ENCODE peak calls at places on chromosomes 3 and 15, in seven cellular contexts. B, C, E, L, O, J and Z are unnamed samples.

GRCh38 chr3:32062950-32063582 is 43.4 kb upstream of the GPD1L start:
- DNase-seq in B (no peak), C (no peak), E (no peak), L (no peak), O (no peak), J (no peak), Z (no peak)

GRCh38 chr15:53808058-53808703 is 48.7 kb upstream of the WDR72 start:
- DNase-seq in B (no peak), C (no peak), E (no peak), L (no peak), O (no peak), J (peak), Z (peak)

GRCh38 chr3:168884353-168884903 is 779.1 kb downstream of the MECOM start:
- DNase-seq in B (no peak), C (peak), E (peak), L (no peak), O (no peak), J (no peak), Z (no peak)

GRCh38 chr3:20391628-20392027 is 205.6 kb upstream of the SGO1 start:
- DNase-seq in B (no peak), C (no peak), E (no peak), L (no peak), O (no peak), J (no peak), Z (no peak)

GRCh38 chr3:10757821-10758130 is 58.3 kb upstream of the SLC6A11 start:
- DNase-seq in B (no peak), C (no peak), E (no peak), L (no peak), O (no peak), J (no peak), Z (no peak)

GRCh38 chr3:14861451-14862302 is 42.9 kb downstream of the FGD5 start:
- DNase-seq in B (no peak), C (no peak), E (no peak), L (no peak), O (no peak), J (no peak), Z (no peak)

GRCh38 chr15:73941044-73941443 is 14.8 kb downstream of the LOXL1 start:
- DNase-seq in B (no peak), C (no peak), E (no peak), L (peak), O (no peak), J (no peak), Z (no peak)

GRCh38 chr3:98893740-98894139 is 7.8 kb downstream of the DCBLD2 start:
- DNase-seq in B (no peak), C (no peak), E (no peak), L (no peak), O (no peak), J (no peak), Z (no peak)

GRCh38 chr3:31263897-31264296 is 268.8 kb upstream of the STT3B start:
- DNase-seq in B (no peak), C (no peak), E (no peak), L (no peak), O (no peak), J (no peak), Z (no peak)

GRCh38 chr15:37095993-37096877 is 4.1 kb downstream of the MEIS2 start:
- DNase-seq in B (no peak), C (no peak), E (no peak), L (no peak), O (peak), J (no peak), Z (no peak)

GRCh38 chr3:15634671-15635661 is 33.4 kb downstream of the BTD start:
- DNase-seq in B (no peak), C (no peak), E (no peak), L (peak), O (no peak), J (no peak), Z (no peak)

GRCh38 chr3:52090131-52090548 is 33.8 kb upstream of the DUSP7 start:
- DNase-seq in B (peak), C (no peak), E (peak), L (peak), O (no peak), J (no peak), Z (no peak)

GRCh38 chr3:112653881-112654300 is 12.9 kb upstream of the CCDC80 start:
- DNase-seq in B (no peak), C (no peak), E (no peak), L (peak), O (no peak), J (no peak), Z (no peak)

GRCh38 chr3:29420106-29420505 is 139.2 kb downstream of the RBMS3 start:
- DNase-seq in B (no peak), C (no peak), E (no peak), L (no peak), O (no peak), J (no peak), Z (no peak)

GRCh38 chr3:197554562-197555280 is 1.0 kb downstream of the BDH1 start:
- DNase-seq in B (peak), C (peak), E (peak), L (peak), O (peak), J (peak), Z (peak)

GRCh38 chr3:141384157-141384556 is 15.9 kb downstream of the ZBTB38 start:
- DNase-seq in B (no peak), C (no peak), E (no peak), L (no peak), O (no peak), J (peak), Z (no peak)

GRCh38 chr3:152738656-152739055 is 96.3 kb upstream of the P2RY1 start:
- DNase-seq in B (no peak), C (no peak), E (no peak), L (no peak), O (no peak), J (peak), Z (no peak)

DNA sequence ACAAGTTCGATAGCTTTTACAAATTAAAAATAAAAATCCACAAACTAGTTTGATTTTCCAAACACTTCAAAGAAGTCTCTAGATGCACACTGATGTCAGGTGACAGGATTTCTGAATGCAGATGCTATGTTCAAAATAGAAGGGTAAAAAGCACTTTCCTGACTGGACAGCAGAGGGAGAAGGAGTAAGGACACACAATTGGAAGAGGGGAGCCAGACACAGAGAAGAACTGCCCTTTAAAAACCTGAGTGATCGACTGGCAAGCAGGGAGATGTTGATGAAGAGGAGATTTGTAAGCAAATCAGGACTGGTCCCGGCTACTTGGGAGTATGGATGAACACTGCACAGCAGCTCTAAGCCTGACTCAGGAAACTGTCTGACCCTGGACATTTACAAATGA is 612.8 kb downstream of the MAGI1 start:
- DNase-seq in B (no peak), C (no peak), E (no peak), L (no peak), O (peak), J (no peak), Z (no peak)
- TF ChIP-seq CTCF in B (no peak), C (no peak), E (no peak), L (peak), O (no peak), J (no peak), Z (no peak)

GRCh38 chr15:39444729-39445470 is 136.0 kb upstream of the THBS1 start:
- DNase-seq in B (no peak), C (no peak), E (no peak), L (no peak), O (no peak), J (no peak), Z (no peak)
- TF ChIP-seq CTCF in B (no peak), C (no peak), E (no peak), L (no peak), O (no peak), J (no peak), Z (no peak)

DNA sequence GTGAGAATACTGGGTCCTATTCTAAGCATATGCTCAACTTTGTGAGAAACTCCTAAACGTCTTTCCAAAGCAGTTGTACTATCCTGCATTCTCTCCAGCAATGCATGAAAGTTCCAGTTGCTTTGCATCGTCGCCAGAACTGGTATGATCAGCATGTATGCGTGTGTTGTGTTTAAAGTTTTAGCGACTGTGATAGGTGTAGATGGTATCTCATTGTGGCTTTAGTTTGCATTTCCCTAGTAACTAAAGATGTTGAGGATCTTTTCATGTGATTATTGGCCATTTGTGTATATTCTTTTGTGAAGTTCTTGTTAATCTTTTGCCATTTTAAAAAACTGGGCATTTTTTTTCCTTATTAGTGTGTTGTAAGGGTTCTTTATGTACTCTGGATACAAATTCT is 115.1 kb downstream of the SPATA16 start:
- DNase-seq in B (no peak), C (no peak), E (no peak), L (no peak), O (no peak), J (no peak), Z (no peak)
- TF ChIP-seq CTCF in B (no peak), C (no peak), E (no peak), L (no peak), O (no peak), J (no peak), Z (no peak)

GRCh38 chr3:46935989-46936620 is 40.4 kb downstream of the CCDC12 start:
- DNase-seq in B (no peak), C (no peak), E (no peak), L (no peak), O (no peak), J (no peak), Z (no peak)

GRCh38 chr3:46936733-46937250 is 39.8 kb downstream of the CCDC12 start:
- DNase-seq in B (no peak), C (no peak), E (no peak), L (no peak), O (no peak), J (no peak), Z (no peak)

GRCh38 chr3:46934508-46935167 is 41.9 kb downstream of the CCDC12 start:
- DNase-seq in B (no peak), C (no peak), E (no peak), L (no peak), O (no peak), J (no peak), Z (no peak)

GRCh38 chr3:46934067-46934466 is 42.5 kb downstream of the CCDC12 start:
- DNase-seq in B (no peak), C (no peak), E (no peak), L (no peak), O (no peak), J (no peak), Z (no peak)

GRCh38 chr3:46935168-46935858 is 41.2 kb downstream of the CCDC12 start:
- DNase-seq in B (no peak), C (peak), E (peak), L (peak), O (peak), J (no peak), Z (no peak)
- TF ChIP-seq CTCF in B (no peak), C (peak), E (no peak), L (peak), O (no peak), J (no peak), Z (no peak)

DNA sequence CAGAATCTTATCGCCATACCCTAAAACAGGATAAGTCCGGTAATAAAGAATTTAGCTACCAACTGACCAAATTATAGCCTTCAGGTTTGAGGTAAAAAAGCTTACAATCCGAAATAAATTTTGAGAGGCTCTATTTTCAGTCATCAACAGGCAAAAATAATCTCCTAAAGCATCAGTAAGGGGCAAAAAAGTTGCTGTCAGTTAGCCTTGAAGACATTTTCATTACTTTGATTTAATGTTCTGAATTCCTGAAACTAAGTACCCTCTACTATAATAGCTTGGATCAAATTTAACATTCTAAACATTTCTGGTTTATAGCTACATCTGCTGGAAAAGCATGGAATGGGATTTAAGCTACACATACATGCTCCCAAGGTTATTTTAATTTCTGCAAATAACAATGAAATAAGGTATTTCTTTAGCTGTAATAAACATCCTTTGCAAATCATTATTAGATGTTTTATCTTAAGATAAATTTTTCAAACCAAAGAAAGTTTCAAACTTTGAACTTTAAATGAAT is 245.5 kb downstream of the ULK4 start:
- DNase-seq in B (no peak), C (no peak), E (no peak), L (no peak), O (no peak), J (no peak), Z (no peak)
- TF ChIP-seq CTCF in B (no peak), C (peak), E (no peak), L (peak), O (no peak), J (no peak), Z (no peak)

GRCh38 chr15:79675982-79676381 is 220.8 kb downstream of the MTHFS start:
- DNase-seq in B (no peak), C (no peak), E (no peak), L (no peak), O (no peak), J (no peak), Z (no peak)
- TF ChIP-seq CTCF in B (no peak), C (no peak), E (no peak), L (no peak), O (peak), J (no peak), Z (peak)

DNA sequence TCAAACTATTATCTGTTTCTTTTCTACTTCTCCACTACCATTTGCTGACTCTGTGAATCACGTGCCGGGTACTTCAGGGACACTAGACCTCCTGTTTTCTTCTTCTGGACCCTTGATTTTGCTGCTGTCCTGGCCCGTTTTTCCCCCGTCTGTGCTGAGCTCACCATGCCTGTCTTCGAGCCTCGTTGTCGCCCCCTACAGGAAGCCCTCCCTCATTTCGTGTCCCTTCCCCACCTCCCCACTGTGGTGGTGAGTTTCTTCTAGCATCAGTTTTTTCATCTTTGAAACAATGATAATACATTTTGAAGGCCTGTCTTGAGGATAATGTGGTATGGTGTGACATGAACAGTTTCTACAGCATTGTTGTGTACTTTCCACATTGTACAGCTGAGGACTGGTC is 12.8 kb downstream of the GABRG3 start:
- DNase-seq in B (no peak), C (no peak), E (no peak), L (no peak), O (no peak), J (no peak), Z (no peak)
- TF ChIP-seq CTCF in B (no peak), C (no peak), E (no peak), L (no peak), O (peak), J (peak), Z (no peak)